ENCODE peak calls at places on chromosomes 2 and 18, in five cellular contexts. One of them, this sample, is unnamed.

GRCh38 chr2:3101704-3102055 is 275.9 kb downstream of the EIPR1 start:
- DNase-seq in progenitor cell of endocrine pancreas: no peak
- DNase-seq in NB4: no peak
- DNase-seq in GM12865: no peak
- DNase-seq in tibial artery: no peak
- DNase-seq in this sample: no peak

GRCh38 chr18:14971461-14972185 is 223.7 kb downstream of the ANKRD30B start:
- DNase-seq in progenitor cell of endocrine pancreas: no peak
- DNase-seq in NB4: no peak
- DNase-seq in GM12865: no peak
- DNase-seq in tibial artery: no peak
- DNase-seq in this sample: no peak

GRCh38 chr2:70959271-70959761 is 19.1 kb upstream of the ANKRD53 start:
- DNase-seq in progenitor cell of endocrine pancreas: no peak
- DNase-seq in NB4: no peak
- DNase-seq in GM12865: no peak
- DNase-seq in tibial artery: peak; percentile 5
- DNase-seq in this sample: no peak

GRCh38 chr2:56448403-56448998 is 264.7 kb downstream of the CCDC85A start:
- DNase-seq in progenitor cell of endocrine pancreas: no peak
- DNase-seq in NB4: no peak
- DNase-seq in GM12865: no peak
- DNase-seq in tibial artery: no peak
- DNase-seq in this sample: peak; percentile 16

GRCh38 chr2:237073552-237073951 is 12.1 kb upstream of the COPS8 start:
- DNase-seq in progenitor cell of endocrine pancreas: no peak
- DNase-seq in NB4: no peak
- DNase-seq in GM12865: no peak
- DNase-seq in tibial artery: no peak
- DNase-seq in this sample: no peak

GRCh38 chr2:120630031-120630701 is 105.5 kb upstream of the GLI2 start:
- DNase-seq in progenitor cell of endocrine pancreas: no peak
- DNase-seq in NB4: no peak
- DNase-seq in GM12865: no peak
- DNase-seq in tibial artery: no peak
- DNase-seq in this sample: no peak

GRCh38 chr2:29238497-29238896 is 123.3 kb downstream of the CLIP4 start:
- DNase-seq in progenitor cell of endocrine pancreas: no peak
- DNase-seq in NB4: peak; percentile 42
- DNase-seq in GM12865: peak; percentile 41
- DNase-seq in tibial artery: no peak
- DNase-seq in this sample: no peak

GRCh38 chr18:24985616-24986015 is 366.4 kb downstream of the ZNF521 start:
- DNase-seq in progenitor cell of endocrine pancreas: no peak
- DNase-seq in NB4: no peak
- DNase-seq in GM12865: no peak
- DNase-seq in tibial artery: no peak
- DNase-seq in this sample: no peak

GRCh38 chr2:212958757-212959295 is 192.6 kb downstream of the IKZF2 start:
- DNase-seq in progenitor cell of endocrine pancreas: no peak
- DNase-seq in NB4: peak; percentile 46
- DNase-seq in GM12865: no peak
- DNase-seq in tibial artery: no peak
- DNase-seq in this sample: no peak

GRCh38 chr18:13625843-13626543 is 100.4 kb downstream of the FAM210A start:
- DNase-seq in progenitor cell of endocrine pancreas: no peak
- DNase-seq in NB4: no peak
- DNase-seq in GM12865: no peak
- DNase-seq in tibial artery: no peak
- DNase-seq in this sample: no peak

GRCh38 chr2:204258900-204259299 is 286.4 kb upstream of the PARD3B start:
- DNase-seq in progenitor cell of endocrine pancreas: no peak
- DNase-seq in NB4: no peak
- DNase-seq in GM12865: no peak
- DNase-seq in tibial artery: no peak
- DNase-seq in this sample: no peak

GRCh38 chr2:102050854-102051391 is 59.2 kb downstream of the IL1R2 start:
- DNase-seq in progenitor cell of endocrine pancreas: no peak
- DNase-seq in NB4: peak; percentile 82
- DNase-seq in GM12865: no peak
- DNase-seq in tibial artery: peak; percentile 94
- DNase-seq in this sample: no peak

GRCh38 chr2:238506669-238507068 is 79.9 kb downstream of the ASB1 start:
- DNase-seq in progenitor cell of endocrine pancreas: no peak
- DNase-seq in NB4: no peak
- DNase-seq in GM12865: no peak
- DNase-seq in tibial artery: no peak
- DNase-seq in this sample: no peak

GRCh38 chr2:218745559-218746469 is 35.2 kb downstream of the TTLL4 start:
- DNase-seq in progenitor cell of endocrine pancreas: no peak
- DNase-seq in NB4: no peak
- DNase-seq in GM12865: no peak
- DNase-seq in tibial artery: no peak
- DNase-seq in this sample: no peak

GRCh38 chr2:134070281-134070731 is 183.6 kb upstream of the MGAT5 start:
- DNase-seq in progenitor cell of endocrine pancreas: no peak
- DNase-seq in NB4: no peak
- DNase-seq in GM12865: no peak
- DNase-seq in tibial artery: no peak
- DNase-seq in this sample: no peak

GRCh38 chr18:27033722-27034121 is 151.4 kb downstream of the CHST9 start:
- DNase-seq in progenitor cell of endocrine pancreas: no peak
- DNase-seq in NB4: no peak
- DNase-seq in GM12865: no peak
- DNase-seq in tibial artery: no peak
- DNase-seq in this sample: no peak

GRCh38 chr2:60351321-60351720 is 202.1 kb downstream of the BCL11A start:
- DNase-seq in progenitor cell of endocrine pancreas: no peak
- DNase-seq in NB4: no peak
- DNase-seq in GM12865: no peak
- DNase-seq in tibial artery: no peak
- DNase-seq in this sample: no peak

GRCh38 chr18:43661570-43661969 is 384.3 kb upstream of the SYT4 start:
- DNase-seq in progenitor cell of endocrine pancreas: no peak
- DNase-seq in NB4: peak; percentile 56
- DNase-seq in GM12865: peak; percentile 58
- DNase-seq in tibial artery: no peak
- DNase-seq in this sample: peak; percentile 3

GRCh38 chr2:11158916-11159573 is 3.8 kb downstream of the SLC66A3 start:
- DNase-seq in progenitor cell of endocrine pancreas: no peak
- DNase-seq in NB4: no peak
- DNase-seq in GM12865: no peak
- DNase-seq in tibial artery: no peak
- DNase-seq in this sample: peak; percentile 39

GRCh38 chr2:240564571-240565266 is 3.6 kb upstream of the RNPEPL1 start:
- DNase-seq in progenitor cell of endocrine pancreas: no peak
- DNase-seq in NB4: no peak
- DNase-seq in GM12865: peak; percentile 61
- DNase-seq in tibial artery: peak; percentile 11
- DNase-seq in this sample: no peak
- TF ChIP-seq CTCF in progenitor cell of endocrine pancreas: no peak
- TF ChIP-seq CTCF in NB4: no peak
- TF ChIP-seq CTCF in GM12865: peak; percentile 17
- TF ChIP-seq CTCF in tibial artery: no peak
- TF ChIP-seq CTCF in this sample: no peak

GRCh38 chr2:159208449-159208848 is 78.1 kb downstream of the WDSUB1 start:
- DNase-seq in progenitor cell of endocrine pancreas: no peak
- DNase-seq in NB4: no peak
- DNase-seq in GM12865: no peak
- DNase-seq in tibial artery: no peak
- DNase-seq in this sample: no peak
- TF ChIP-seq CTCF in progenitor cell of endocrine pancreas: no peak
- TF ChIP-seq CTCF in NB4: no peak
- TF ChIP-seq CTCF in GM12865: no peak
- TF ChIP-seq CTCF in tibial artery: no peak
- TF ChIP-seq CTCF in this sample: no peak

DNA sequence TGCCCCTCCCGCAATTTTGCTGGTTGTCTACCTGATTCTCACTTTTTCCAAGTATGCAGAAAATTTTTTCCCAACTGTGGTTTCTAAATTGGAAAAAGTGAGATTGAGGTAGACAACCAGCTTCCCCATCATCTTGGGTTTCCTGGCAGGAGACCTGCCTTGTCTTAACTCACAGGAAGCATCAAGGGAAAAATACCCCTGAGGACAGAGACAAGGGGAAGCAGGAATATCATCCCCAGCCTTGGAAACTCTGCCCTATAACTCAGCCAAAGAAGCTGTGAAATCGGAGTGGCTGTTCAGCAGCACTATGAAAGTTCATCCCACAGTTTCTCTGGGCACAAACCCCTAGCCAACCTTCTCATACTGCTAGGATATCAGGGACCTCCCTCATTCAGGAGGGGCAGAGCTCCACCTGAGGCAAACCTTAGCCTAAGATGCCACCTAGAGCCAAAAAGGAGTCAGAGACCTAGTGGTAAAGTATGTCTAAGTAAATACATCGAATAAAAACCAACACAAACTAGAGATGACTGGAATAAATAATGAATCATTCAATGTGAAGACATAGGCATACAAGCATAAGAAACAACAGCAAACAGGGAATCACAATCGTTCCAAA is 68.2 kb downstream of the ZSWIM2 start:
- DNase-seq in progenitor cell of endocrine pancreas: no peak
- DNase-seq in NB4: peak; percentile 20
- DNase-seq in GM12865: peak; percentile 43
- DNase-seq in tibial artery: no peak
- DNase-seq in this sample: no peak
- TF ChIP-seq CTCF in progenitor cell of endocrine pancreas: peak; percentile 33
- TF ChIP-seq CTCF in NB4: peak; percentile 1
- TF ChIP-seq CTCF in GM12865: peak; percentile 22
- TF ChIP-seq CTCF in tibial artery: no peak
- TF ChIP-seq CTCF in this sample: no peak

GRCh38 chr2:186309901-186310300 is 176.2 kb upstream of the ZC3H15 start:
- DNase-seq in progenitor cell of endocrine pancreas: no peak
- DNase-seq in NB4: no peak
- DNase-seq in GM12865: no peak
- DNase-seq in tibial artery: no peak
- DNase-seq in this sample: no peak
- TF ChIP-seq CTCF in progenitor cell of endocrine pancreas: no peak
- TF ChIP-seq CTCF in NB4: no peak
- TF ChIP-seq CTCF in GM12865: no peak
- TF ChIP-seq CTCF in tibial artery: no peak
- TF ChIP-seq CTCF in this sample: no peak

GRCh38 chr2:157307021-157307420 is 18.6 kb downstream of the ERMN start:
- DNase-seq in progenitor cell of endocrine pancreas: no peak
- DNase-seq in NB4: peak; percentile 10
- DNase-seq in GM12865: no peak
- DNase-seq in tibial artery: no peak
- DNase-seq in this sample: no peak
- TF ChIP-seq CTCF in progenitor cell of endocrine pancreas: no peak
- TF ChIP-seq CTCF in NB4: no peak
- TF ChIP-seq CTCF in GM12865: peak; percentile 16
- TF ChIP-seq CTCF in tibial artery: no peak
- TF ChIP-seq CTCF in this sample: no peak

GRCh38 chr2:36352024-36352398 is 3.6 kb upstream of the CRIM1 start:
- DNase-seq in progenitor cell of endocrine pancreas: no peak
- DNase-seq in NB4: peak; percentile 64
- DNase-seq in GM12865: peak; percentile 50
- DNase-seq in tibial artery: no peak
- DNase-seq in this sample: peak; percentile 8
- TF ChIP-seq CTCF in progenitor cell of endocrine pancreas: peak; percentile 64
- TF ChIP-seq CTCF in NB4: peak; percentile 55
- TF ChIP-seq CTCF in GM12865: peak; percentile 52
- TF ChIP-seq CTCF in tibial artery: peak; percentile 70
- TF ChIP-seq CTCF in this sample: peak; percentile 43

GRCh38 chr2:126660068-126660467 is 4.1 kb downstream of the GYPC start:
- DNase-seq in progenitor cell of endocrine pancreas: no peak
- DNase-seq in NB4: no peak
- DNase-seq in GM12865: no peak
- DNase-seq in tibial artery: no peak
- DNase-seq in this sample: no peak

GRCh38 chr2:126657146-126657635 is 1.2 kb downstream of the GYPC start:
- DNase-seq in progenitor cell of endocrine pancreas: no peak
- DNase-seq in NB4: peak; percentile 90
- DNase-seq in GM12865: peak; percentile 62
- DNase-seq in tibial artery: peak; percentile 67
- DNase-seq in this sample: peak; percentile 43

GRCh38 chr2:126658316-126658909 is 2.5 kb downstream of the GYPC start:
- DNase-seq in progenitor cell of endocrine pancreas: no peak
- DNase-seq in NB4: no peak
- DNase-seq in GM12865: peak; percentile 48
- DNase-seq in tibial artery: no peak
- DNase-seq in this sample: no peak

GRCh38 chr2:126657636-126658315 is 1.8 kb downstream of the GYPC start:
- DNase-seq in progenitor cell of endocrine pancreas: peak; percentile 26
- DNase-seq in NB4: peak; percentile 99
- DNase-seq in GM12865: peak; percentile 92
- DNase-seq in tibial artery: peak; percentile 79
- DNase-seq in this sample: peak; percentile 82

DNA sequence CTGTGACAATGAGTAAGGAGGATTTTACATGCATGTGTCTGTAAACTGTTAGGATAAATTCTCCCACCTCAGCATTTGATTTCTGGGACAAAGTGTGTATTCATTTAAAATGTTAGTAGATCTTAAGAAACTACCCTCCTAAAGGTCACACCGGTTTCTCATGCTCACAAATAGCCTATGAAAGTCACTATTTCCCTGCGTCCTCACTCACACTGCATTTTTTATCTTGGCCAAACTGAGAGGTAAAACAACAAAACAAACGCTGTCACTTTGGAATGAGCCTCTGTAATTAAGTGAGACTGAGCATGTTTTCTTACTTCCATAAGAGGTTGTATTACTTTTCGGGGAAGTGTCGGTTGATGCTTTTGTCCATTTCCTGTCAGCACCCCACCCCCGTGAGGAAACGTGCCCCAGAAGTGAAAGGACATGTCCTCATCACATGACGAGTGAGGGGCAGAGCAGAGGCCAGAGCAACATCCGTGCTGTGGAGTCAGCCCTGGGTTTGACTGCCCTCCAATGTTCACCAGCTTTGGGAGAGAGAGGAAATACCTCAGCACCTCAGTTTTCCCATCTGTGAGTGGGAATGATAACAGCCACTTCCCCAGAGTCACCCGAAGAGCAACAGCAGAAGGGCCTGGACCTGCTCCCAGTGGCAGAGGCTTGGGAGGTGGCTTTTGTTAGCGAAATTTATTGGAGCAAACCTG is 3.1 kb downstream of the GYPC start:
- DNase-seq in progenitor cell of endocrine pancreas: no peak
- DNase-seq in NB4: peak; percentile 55
- DNase-seq in GM12865: peak; percentile 88
- DNase-seq in tibial artery: peak; percentile 81
- DNase-seq in this sample: no peak
- TF ChIP-seq CTCF in progenitor cell of endocrine pancreas: no peak
- TF ChIP-seq CTCF in NB4: no peak
- TF ChIP-seq CTCF in GM12865: no peak
- TF ChIP-seq CTCF in tibial artery: no peak
- TF ChIP-seq CTCF in this sample: no peak

GRCh38 chr18:68733693-68734092 is 18.8 kb upstream of the TMX3 start:
- DNase-seq in progenitor cell of endocrine pancreas: no peak
- DNase-seq in NB4: no peak
- DNase-seq in GM12865: no peak
- DNase-seq in tibial artery: no peak
- DNase-seq in this sample: no peak
- TF ChIP-seq CTCF in progenitor cell of endocrine pancreas: no peak
- TF ChIP-seq CTCF in NB4: no peak
- TF ChIP-seq CTCF in GM12865: no peak
- TF ChIP-seq CTCF in tibial artery: no peak
- TF ChIP-seq CTCF in this sample: no peak

GRCh38 chr2:68244456-68244855 is 7.9 kb downstream of the PPP3R1 start:
- DNase-seq in progenitor cell of endocrine pancreas: no peak
- DNase-seq in NB4: no peak
- DNase-seq in GM12865: no peak
- DNase-seq in tibial artery: no peak
- DNase-seq in this sample: no peak
- TF ChIP-seq CTCF in progenitor cell of endocrine pancreas: no peak
- TF ChIP-seq CTCF in NB4: no peak
- TF ChIP-seq CTCF in GM12865: no peak
- TF ChIP-seq CTCF in tibial artery: peak; percentile 33
- TF ChIP-seq CTCF in this sample: no peak